ENCODE peak calls at places on chromosomes 1 and 21, in seven cellular contexts. E, B, R, Y, F, I and H are unnamed samples.

GRCh38 chr1:32480003-32480402 is 15.1 kb downstream of the ZBTB8B start:
- DNase-seq in E (no peak), B (no peak), R (no peak), Y (peak), F (no peak), I (no peak), H (no peak)

GRCh38 chr1:234613128-234613875 is 3.3 kb upstream of the IRF2BP2 start:
- DNase-seq in E (no peak), B (no peak), R (no peak), Y (peak), F (peak), I (peak), H (peak)

GRCh38 chr1:46183119-46183842 is 7.0 kb upstream of the P3R3URF start:
- DNase-seq in E (no peak), B (peak), R (peak), Y (peak), F (peak), I (peak), H (peak)

GRCh38 chr1:10696977-10697376 is 99.5 kb downstream of the CASZ1 start:
- DNase-seq in E (no peak), B (no peak), R (no peak), Y (no peak), F (peak), I (peak), H (no peak)

GRCh38 chr1:53706356-53706755 is 32.6 kb downstream of the GLIS1 start:
- DNase-seq in E (no peak), B (no peak), R (no peak), Y (no peak), F (no peak), I (no peak), H (no peak)

GRCh38 chr1:62720946-62721554 is 32.9 kb upstream of the DOCK7 start:
- DNase-seq in E (no peak), B (peak), R (no peak), Y (peak), F (no peak), I (no peak), H (no peak)

GRCh38 chr1:196355206-196355786 is 252.9 kb downstream of the KCNT2 start:
- DNase-seq in E (no peak), B (no peak), R (peak), Y (peak), F (peak), I (peak), H (no peak)

GRCh38 chr1:110159160-110159559 is 8.9 kb downstream of the SLC6A17 start:
- DNase-seq in E (no peak), B (no peak), R (no peak), Y (no peak), F (no peak), I (no peak), H (no peak)

GRCh38 chr1:43908226-43908625 is 25.4 kb upstream of the ARTN start:
- DNase-seq in E (no peak), B (no peak), R (no peak), Y (no peak), F (no peak), I (no peak), H (no peak)

GRCh38 chr21:33642896-33643657 is 776 bp downstream of the ITSN1 start:
- DNase-seq in E (peak), B (peak), R (peak), Y (no peak), F (peak), I (peak), H (peak)

GRCh38 chr1:92790081-92790480 is 5.2 kb upstream of the EVI5 start:
- DNase-seq in E (no peak), B (no peak), R (no peak), Y (no peak), F (no peak), I (no peak), H (no peak)

GRCh38 chr1:24558455-24558854 is 2.6 kb downstream of the NCMAP start:
- DNase-seq in E (no peak), B (no peak), R (no peak), Y (no peak), F (no peak), I (no peak), H (no peak)

GRCh38 chr21:14482165-14482564 is 64.0 kb downstream of the SAMSN1 start:
- DNase-seq in E (no peak), B (no peak), R (no peak), Y (no peak), F (no peak), I (no peak), H (no peak)

GRCh38 chr1:211332036-211332616 is 5.5 kb downstream of the TRAF5 start:
- DNase-seq in E (no peak), B (no peak), R (no peak), Y (no peak), F (no peak), I (no peak), H (no peak)

GRCh38 chr1:149936992-149937705 is 470 bp upstream of the MTMR11 start:
- DNase-seq in E (no peak), B (peak), R (peak), Y (peak), F (peak), I (peak), H (peak)

GRCh38 chr1:112513112-112513870 is 4.5 kb downstream of the WNT2B start:
- DNase-seq in E (no peak), B (no peak), R (no peak), Y (peak), F (peak), I (peak), H (no peak)

GRCh38 chr1:172993640-172994039 is 57.1 kb downstream of the TNFSF18 start:
- DNase-seq in E (no peak), B (no peak), R (peak), Y (peak), F (no peak), I (peak), H (no peak)

GRCh38 chr1:232591344-232591743 is 38.6 kb downstream of the SIPA1L2 start:
- DNase-seq in E (no peak), B (no peak), R (no peak), Y (no peak), F (no peak), I (no peak), H (no peak)

GRCh38 chr1:118504231-118504644 is 319.2 kb upstream of the SPAG17 start:
- DNase-seq in E (no peak), B (no peak), R (no peak), Y (no peak), F (no peak), I (no peak), H (no peak)

GRCh38 chr1:85244271-85245053 is 15.0 kb downstream of the C1orf52 start:
- DNase-seq in E (no peak), B (no peak), R (peak), Y (no peak), F (peak), I (peak), H (no peak)

GRCh38 chr1:58412071-58412580 is 134.4 kb downstream of the OMA1 start:
- DNase-seq in E (no peak), B (no peak), R (peak), Y (peak), F (peak), I (peak), H (peak)

GRCh38 chr1:10217748-10218441 is 7.5 kb downstream of the KIF1B start:
- DNase-seq in E (no peak), B (no peak), R (no peak), Y (peak), F (peak), I (peak), H (peak)

GRCh38 chr1:176174108-176174507 is 33.0 kb downstream of the COP1 start:
- DNase-seq in E (no peak), B (no peak), R (no peak), Y (no peak), F (no peak), I (peak), H (peak)

GRCh38 chr1:215891673-215892072 is 324.6 kb downstream of the KCTD3 start:
- DNase-seq in E (no peak), B (no peak), R (no peak), Y (no peak), F (peak), I (peak), H (no peak)

GRCh38 chr1:228371741-228372182 is 34.9 kb downstream of the TRIM11 start:
- DNase-seq in E (no peak), B (no peak), R (no peak), Y (no peak), F (no peak), I (no peak), H (no peak)

GRCh38 chr1:109822749-109823542 is 59.2 kb upstream of the EPS8L3 start:
- DNase-seq in E (no peak), B (no peak), R (no peak), Y (no peak), F (no peak), I (peak), H (no peak)

GRCh38 chr1:10253755-10254154 is 43.4 kb downstream of the KIF1B start:
- DNase-seq in E (no peak), B (no peak), R (peak), Y (peak), F (peak), I (peak), H (peak)

GRCh38 chr1:35807614-35808375 is at the start of gene AGO4:
- DNase-seq in E (peak), B (peak), R (peak), Y (peak), F (peak), I (peak), H (peak)

GRCh38 chr1:214022229-214022791 is 34.5 kb downstream of the PROX1 start:
- DNase-seq in E (no peak), B (no peak), R (no peak), Y (no peak), F (no peak), I (no peak), H (no peak)

GRCh38 chr1:14057640-14058039 is 357.7 kb downstream of the PRDM2 start:
- DNase-seq in E (no peak), B (no peak), R (no peak), Y (no peak), F (no peak), I (no peak), H (no peak)

GRCh38 chr1:28308750-28309149 is 20.1 kb upstream of the MED18 start:
- DNase-seq in E (no peak), B (no peak), R (no peak), Y (no peak), F (no peak), I (no peak), H (no peak)
- H3K4me3 ChIP-seq in E (no peak), B (no peak), R (no peak), Y (no peak), F (no peak), I (no peak), H (no peak)

GRCh38 chr1:22039594-22040347 is 12.7 kb upstream of the CDC42 start:
- DNase-seq in E (no peak), B (peak), R (peak), Y (peak), F (peak), I (peak), H (peak)
- H3K4me3 ChIP-seq in E (no peak), B (no peak), R (no peak), Y (no peak), F (no peak), I (peak), H (no peak)

DNA sequence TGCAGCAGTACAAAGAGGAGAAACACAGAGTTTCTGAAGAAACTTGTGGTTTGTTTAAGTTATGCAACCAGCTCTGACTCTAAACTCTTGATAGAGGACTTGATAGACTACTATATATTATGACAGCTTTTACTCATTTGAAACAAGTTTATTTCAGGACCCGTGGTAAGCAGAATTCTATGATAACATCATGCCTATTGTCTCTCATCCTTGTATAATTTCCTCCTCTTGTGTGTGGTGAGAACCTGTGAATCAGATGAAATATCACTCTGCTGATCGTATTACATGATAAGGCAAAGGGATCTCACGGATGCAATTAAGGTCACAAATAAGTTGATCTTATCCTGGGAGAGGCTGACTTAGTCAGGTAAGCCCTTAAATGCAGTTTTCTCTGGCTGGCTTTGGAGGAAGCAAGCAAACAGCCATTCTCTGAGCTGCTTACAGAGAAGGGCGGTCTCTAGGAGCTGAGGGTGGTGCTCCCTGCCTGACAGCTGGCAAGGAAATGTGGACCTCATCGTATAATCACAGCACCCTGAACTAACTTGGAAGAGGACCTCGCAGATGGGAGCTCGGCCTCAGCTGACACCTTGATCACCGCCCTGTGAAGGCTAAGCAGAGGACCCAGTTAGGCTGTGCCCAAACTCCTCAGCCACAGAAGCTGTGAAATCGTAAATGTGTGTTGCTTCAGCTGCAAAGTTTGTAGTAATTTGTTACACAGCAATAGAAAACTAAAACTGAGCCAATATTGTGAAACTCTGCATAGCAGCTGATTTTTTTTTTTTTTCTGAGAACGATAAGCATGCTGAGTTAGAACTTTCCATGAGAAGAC is 151.1 kb upstream of the DPT start:
- DNase-seq in E (no peak), B (no peak), R (no peak), Y (no peak), F (peak), I (peak), H (peak)
- H3K4me3 ChIP-seq in E (no peak), B (no peak), R (no peak), Y (no peak), F (no peak), I (peak), H (no peak)

GRCh38 chr1:21491483-21492170 is 17.6 kb upstream of the ALPL start:
- DNase-seq in E (no peak), B (no peak), R (no peak), Y (no peak), F (no peak), I (no peak), H (no peak)

GRCh38 chr1:21490774-21491482 is 18.3 kb upstream of the ALPL start:
- DNase-seq in E (peak), B (no peak), R (peak), Y (peak), F (peak), I (peak), H (peak)

GRCh38 chr1:21494196-21494595 is 15.0 kb upstream of the ALPL start:
- DNase-seq in E (no peak), B (no peak), R (no peak), Y (no peak), F (no peak), I (no peak), H (no peak)

GRCh38 chr1:21492171-21492625 is 17.0 kb upstream of the ALPL start:
- DNase-seq in E (no peak), B (no peak), R (no peak), Y (no peak), F (no peak), I (no peak), H (no peak)

DNA sequence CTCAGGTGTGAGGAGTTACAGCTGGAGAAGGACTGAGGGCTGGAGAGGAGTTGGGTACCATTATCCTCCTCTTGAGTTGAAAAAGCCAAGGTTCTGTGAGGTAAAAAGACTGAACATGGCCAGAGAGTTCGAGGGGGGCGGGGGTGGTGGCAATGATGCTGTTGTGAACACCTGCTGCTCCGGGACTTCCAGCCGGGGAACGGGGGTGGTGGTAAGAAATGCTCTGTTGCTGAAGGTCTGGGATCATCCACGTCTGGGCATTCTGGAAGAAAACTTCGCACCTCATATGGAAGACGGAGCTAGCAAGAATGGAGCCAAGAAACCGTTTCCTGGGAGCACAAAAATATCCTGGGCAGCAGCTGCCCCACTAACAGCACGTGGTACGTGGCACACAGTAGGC is 20.1 kb upstream of the ALPL start:
- DNase-seq in E (no peak), B (no peak), R (no peak), Y (no peak), F (no peak), I (no peak), H (no peak)
- H3K4me3 ChIP-seq in E (no peak), B (no peak), R (no peak), Y (no peak), F (no peak), I (no peak), H (no peak)

DNA sequence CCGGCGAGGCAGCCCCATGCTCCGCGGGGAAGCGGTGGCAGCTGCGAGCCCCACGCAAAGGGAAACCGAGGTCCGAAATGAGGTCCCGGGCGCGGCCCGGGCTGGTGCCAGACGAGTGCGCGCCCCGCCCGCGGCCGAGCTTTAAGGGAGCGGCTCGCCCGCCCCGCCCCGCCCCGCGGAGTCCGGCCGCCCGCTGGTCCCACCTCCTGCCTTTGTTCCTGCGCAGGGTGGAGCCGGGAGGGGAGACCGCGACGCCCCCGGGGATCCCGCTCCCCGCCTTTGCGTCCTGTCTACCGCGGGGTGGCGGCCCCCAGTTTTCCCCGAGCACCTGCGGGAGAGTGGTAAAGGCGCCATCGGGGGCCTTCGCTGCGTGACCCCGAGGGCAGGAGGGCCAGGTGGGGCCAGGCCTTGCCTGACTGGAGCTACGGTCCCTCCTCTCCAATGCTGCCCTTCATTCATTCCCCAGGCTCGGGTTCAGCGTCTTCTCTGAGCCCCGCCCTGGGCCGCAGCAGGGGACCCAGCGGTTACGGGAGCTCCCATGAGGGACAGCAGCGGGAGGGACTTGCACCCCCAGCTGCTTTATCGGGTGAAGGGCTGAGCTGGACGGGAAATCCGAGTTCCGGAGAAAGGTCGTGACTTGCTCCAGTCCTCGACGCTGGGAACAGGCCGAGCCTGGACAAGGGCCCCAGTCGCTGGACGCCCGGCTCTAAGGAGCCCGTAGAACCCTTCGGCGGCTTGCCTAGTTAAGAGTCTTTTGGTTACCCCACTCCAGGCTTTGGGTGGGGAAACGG is at the start of gene HES2:
- DNase-seq in E (no peak), B (no peak), R (no peak), Y (no peak), F (no peak), I (peak), H (peak)
- H3K4me3 ChIP-seq in E (no peak), B (peak), R (no peak), Y (peak), F (no peak), I (peak), H (peak)

GRCh38 chr1:224197261-224197600 is 14.2 kb downstream of the DEGS1 start:
- DNase-seq in E (no peak), B (no peak), R (no peak), Y (no peak), F (no peak), I (no peak), H (no peak)
- H3K4me3 ChIP-seq in E (no peak), B (no peak), R (no peak), Y (no peak), F (no peak), I (no peak), H (no peak)